ENCODE peak calls at places on chromosome 10, in five cellular contexts. One of them, this sample, is unnamed.
A peak's percentile ranks its signal among the peaks of the same experiment; 100 is the strongest.

GRCh38 chr10:17838080-17838634 is 29.0 kb downstream of the MRC1 start:
- DNase-seq in fibroblast of lung: no peak
- DNase-seq in lung: no peak
- DNase-seq in right atrium auricular region: no peak
- DNase-seq in Panc1: no peak
- DNase-seq in this sample: no peak

GRCh38 chr10:18767981-18768380 is 108.8 kb downstream of the ARL5B start:
- DNase-seq in fibroblast of lung: peak; percentile 3
- DNase-seq in lung: no peak
- DNase-seq in right atrium auricular region: no peak
- DNase-seq in Panc1: no peak
- DNase-seq in this sample: no peak

GRCh38 chr10:108421256-108421655 is 1256.8 kb upstream of the SORCS1 start:
- DNase-seq in fibroblast of lung: no peak
- DNase-seq in lung: no peak
- DNase-seq in right atrium auricular region: no peak
- DNase-seq in Panc1: no peak
- DNase-seq in this sample: no peak

GRCh38 chr10:116974442-116975005 is 30.5 kb downstream of the SHTN1 start:
- DNase-seq in fibroblast of lung: peak; percentile 89
- DNase-seq in lung: no peak
- DNase-seq in right atrium auricular region: no peak
- DNase-seq in Panc1: no peak
- DNase-seq in this sample: no peak

GRCh38 chr10:124576526-124577420 is 115.2 kb downstream of the LHPP start:
- DNase-seq in fibroblast of lung: no peak
- DNase-seq in lung: no peak
- DNase-seq in right atrium auricular region: no peak
- DNase-seq in Panc1: no peak
- DNase-seq in this sample: no peak

GRCh38 chr10:62992145-62992721 is 140.9 kb upstream of the NRBF2 start:
- DNase-seq in fibroblast of lung: peak; percentile 92
- DNase-seq in lung: no peak
- DNase-seq in right atrium auricular region: no peak
- DNase-seq in Panc1: no peak
- DNase-seq in this sample: no peak

GRCh38 chr10:127860632-127861031 is 32.1 kb downstream of the CLRN3 start:
- DNase-seq in fibroblast of lung: no peak
- DNase-seq in lung: no peak
- DNase-seq in right atrium auricular region: no peak
- DNase-seq in Panc1: no peak
- DNase-seq in this sample: no peak

GRCh38 chr10:73866621-73867020 is 7.7 kb downstream of the CAMK2G start:
- DNase-seq in fibroblast of lung: no peak
- DNase-seq in lung: no peak
- DNase-seq in right atrium auricular region: no peak
- DNase-seq in Panc1: no peak
- DNase-seq in this sample: no peak

GRCh38 chr10:66927271-66927950 is 1.6 kb downstream of the LRRTM3 start:
- DNase-seq in fibroblast of lung: no peak
- DNase-seq in lung: no peak
- DNase-seq in right atrium auricular region: no peak
- DNase-seq in Panc1: no peak
- DNase-seq in this sample: no peak

GRCh38 chr10:97004591-97004990 is 172.5 kb downstream of the LCOR start:
- DNase-seq in fibroblast of lung: no peak
- DNase-seq in lung: no peak
- DNase-seq in right atrium auricular region: no peak
- DNase-seq in Panc1: no peak
- DNase-seq in this sample: no peak

DNA sequence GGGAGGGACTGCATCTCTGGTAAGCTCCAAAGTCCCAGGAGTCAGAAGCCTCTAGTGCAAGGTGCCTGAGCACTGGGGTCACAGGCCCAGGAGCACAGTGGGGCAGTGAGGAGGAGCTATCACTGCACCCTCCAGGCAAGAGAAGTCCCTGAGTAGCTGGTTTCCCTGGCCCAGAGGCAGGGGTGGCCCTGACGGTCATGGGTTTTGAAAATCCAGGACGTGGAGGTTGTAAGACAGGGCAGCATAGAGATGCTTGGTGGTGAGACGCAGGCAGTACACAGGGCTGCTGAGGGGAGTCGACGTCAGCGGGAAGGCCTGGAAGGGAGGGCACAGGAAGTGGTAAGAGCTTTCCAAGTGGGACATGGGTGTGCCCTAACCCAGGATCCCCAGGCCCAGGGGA is 23.0 kb downstream of the DPCD start:
- DNase-seq in fibroblast of lung: no peak
- DNase-seq in lung: no peak
- DNase-seq in right atrium auricular region: no peak
- DNase-seq in Panc1: no peak
- DNase-seq in this sample: no peak
- H3K4me1 ChIP-seq in fibroblast of lung: peaks cover 3% of the 10 kb centered on the region
- H3K4me1 ChIP-seq in lung: no peaks in the 10 kb centered on the region
- H3K4me1 ChIP-seq in right atrium auricular region: no peaks in the 10 kb centered on the region
- H3K4me1 ChIP-seq in Panc1: no peaks in the 10 kb centered on the region
- H3K4me1 ChIP-seq in this sample: no peaks in the 10 kb centered on the region

GRCh38 chr10:70457759-70458305 is 16.4 kb upstream of the NODAL start:
- DNase-seq in fibroblast of lung: no peak
- DNase-seq in lung: no peak
- DNase-seq in right atrium auricular region: no peak
- DNase-seq in Panc1: no peak
- DNase-seq in this sample: no peak
- H3K4me3 ChIP-seq in fibroblast of lung: no peak overlapping the region
- H3K4me3 ChIP-seq in lung: no peak overlapping the region
- H3K4me3 ChIP-seq in right atrium auricular region: peak overlapping the region; percentile 50
- H3K4me3 ChIP-seq in Panc1: peak overlapping the region; percentile 44
- H3K4me3 ChIP-seq in this sample: peak overlapping the region; percentile 5

DNA sequence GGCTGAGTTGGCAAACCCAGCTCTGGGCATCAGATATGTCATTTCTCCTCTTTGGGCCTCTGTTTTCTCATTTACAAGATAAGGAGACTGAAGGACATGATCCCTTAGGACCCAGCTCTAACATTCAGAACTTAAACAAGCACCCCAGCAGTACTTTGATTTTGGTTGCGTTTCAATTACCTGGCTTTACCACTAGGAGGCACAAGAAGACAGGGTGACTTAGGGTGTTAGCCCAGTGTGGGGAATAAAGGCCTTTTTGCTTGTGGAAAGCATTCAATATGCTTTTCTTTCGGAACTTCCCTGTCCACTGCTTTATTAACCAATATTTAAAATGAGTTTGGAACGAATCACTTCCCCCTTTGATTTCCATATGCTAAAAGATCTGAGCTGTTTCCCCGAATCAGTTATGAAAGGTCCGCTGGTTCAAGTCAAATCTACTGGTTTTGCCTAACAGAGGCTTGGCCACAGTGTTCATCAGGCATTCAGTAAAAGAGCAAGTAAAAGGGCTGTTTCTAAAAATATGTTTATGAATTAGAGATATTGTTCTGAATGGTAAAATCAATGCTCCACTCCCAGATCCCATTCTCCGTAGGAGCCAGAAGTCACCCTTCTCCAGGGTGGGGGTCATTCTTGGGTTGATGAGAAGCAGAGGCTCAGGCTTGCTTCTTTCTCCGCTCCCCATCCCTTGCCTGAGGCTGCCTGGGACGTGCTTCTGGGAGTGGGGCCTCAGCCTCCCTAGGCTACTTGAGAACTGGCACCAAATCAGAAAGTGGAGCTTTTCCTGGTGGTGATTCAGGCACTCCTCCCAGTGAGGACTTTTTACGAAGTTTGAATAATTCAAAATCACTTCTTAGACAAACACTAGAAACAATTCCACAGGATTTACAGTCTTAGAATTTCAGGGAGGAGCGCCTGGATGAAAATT is 105.5 kb downstream of the MYOF start:
- DNase-seq in fibroblast of lung: peak; percentile 93
- DNase-seq in lung: peak; percentile 73
- DNase-seq in right atrium auricular region: no peak
- DNase-seq in Panc1: peak; percentile 84
- DNase-seq in this sample: no peak
- H3K27ac ChIP-seq in fibroblast of lung: peak overlapping the region; percentile 80
- H3K27ac ChIP-seq in lung: peak overlapping the region; percentile 73
- H3K27ac ChIP-seq in right atrium auricular region: peak overlapping the region; percentile 73
- H3K27ac ChIP-seq in Panc1: peak overlapping the region; percentile 79
- H3K27ac ChIP-seq in this sample: peak overlapping the region; percentile 15

DNA sequence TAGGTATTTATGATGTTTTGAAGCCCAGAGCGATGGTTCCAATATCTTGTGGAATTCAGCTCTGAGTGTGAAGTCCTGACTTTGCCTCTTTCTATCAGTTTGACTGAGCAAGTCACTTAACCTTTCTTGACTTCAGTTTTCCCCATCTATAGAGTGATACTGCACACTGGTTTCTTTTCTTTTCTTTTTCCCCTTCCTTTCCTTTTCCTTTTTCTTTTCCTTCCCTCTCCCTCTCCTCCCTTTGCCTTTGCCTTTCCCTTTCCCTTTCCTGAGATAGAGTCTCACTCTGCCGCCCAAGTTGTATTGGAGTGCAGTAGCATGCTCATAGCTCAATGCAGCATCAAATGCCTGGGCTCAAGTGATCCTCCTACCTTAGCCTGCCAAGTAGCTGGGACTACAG is 20.6 kb downstream of the SGPL1 start:
- DNase-seq in fibroblast of lung: no peak
- DNase-seq in lung: no peak
- DNase-seq in right atrium auricular region: no peak
- DNase-seq in Panc1: no peak
- DNase-seq in this sample: no peak
- H3K4me1 ChIP-seq in fibroblast of lung: peaks cover 16% of the 10 kb centered on the region
- H3K4me1 ChIP-seq in lung: peaks cover 11% of the 10 kb centered on the region
- H3K4me1 ChIP-seq in right atrium auricular region: peaks cover 26% of the 10 kb centered on the region
- H3K4me1 ChIP-seq in Panc1: no peaks in the 10 kb centered on the region
- H3K4me1 ChIP-seq in this sample: peaks cover 36% of the 10 kb centered on the region